ENCODE peak calls at places on chromosomes 3 and 15, in nine cellular contexts. W is body of pancreas, Z is left lung, E is dorsolateral prefrontal cortex, D is heart left ventricle, V is uterus, Q is esophagus squamous epithelium, G is coronary artery, N is adrenal gland. M is an unnamed sample.

GRCh38 chr15:75454471-75455418 is 3.3 kb upstream of the SIN3A start:
- DNase-seq in V (no peak), G (peak), E (no peak), D (peak), Z (peak), Q (peak), W (no peak), N (peak), M (peak)

GRCh38 chr15:98580577-98580976 is 67.8 kb upstream of the IGF1R start:
- DNase-seq in G (no peak), W (no peak), E (no peak), N (no peak), D (no peak), Z (no peak), Q (no peak), V (no peak), M (no peak)

GRCh38 chr15:98321916-98322315 is 326.4 kb upstream of the IGF1R start:
- DNase-seq in Q (no peak), E (no peak), Z (no peak), G (no peak), D (no peak), W (no peak), V (no peak), N (no peak), M (no peak)

GRCh38 chr3:197104738-197105137 is 75.1 kb upstream of the MELTF start:
- DNase-seq in D (no peak), W (no peak), E (no peak), Z (no peak), V (no peak), N (no peak), G (no peak), Q (no peak), M (no peak)

GRCh38 chr3:167823738-167824137 is 88.2 kb downstream of the SERPINI1 start:
- DNase-seq in V (no peak), Z (no peak), G (no peak), W (no peak), D (no peak), N (no peak), Q (no peak), E (no peak), M (no peak)

GRCh38 chr3:107633327-107634141 is 110.8 kb downstream of the BBX start:
- DNase-seq in N (peak), D (no peak), Q (no peak), G (no peak), V (no peak), E (no peak), Z (no peak), W (no peak), M (no peak)

GRCh38 chr3:127676921-127677351 is 4.2 kb downstream of the ABTB1 start:
- DNase-seq in Q (no peak), Z (peak), W (peak), G (peak), E (peak), N (peak), V (peak), D (no peak), M (no peak)

GRCh38 chr3:188262913-188263683 is 109.1 kb downstream of the LPP start:
- DNase-seq in W (no peak), V (no peak), G (peak), Q (no peak), Z (no peak), D (peak), E (peak), N (no peak), M (no peak)

GRCh38 chr15:49424954-49425353 is 1.9 kb downstream of the FGF7 start:
- DNase-seq in V (no peak), W (no peak), D (no peak), G (no peak), N (no peak), Q (no peak), E (no peak), Z (no peak), M (no peak)

GRCh38 chr15:93974804-93975481 is 256.4 kb upstream of the MCTP2 start:
- DNase-seq in Z (no peak), Q (no peak), G (no peak), N (no peak), E (peak), D (no peak), V (no peak), W (peak), M (no peak)

GRCh38 chr3:88480822-88481221 is 331.1 kb downstream of the C3orf38 start:
- DNase-seq in D (no peak), Q (no peak), V (no peak), N (no peak), G (no peak), Z (no peak), E (no peak), W (no peak), M (no peak)

GRCh38 chr15:28098766-28099554 is at the start of gene OCA2:
- DNase-seq in D (peak), V (no peak), W (peak), G (peak), E (peak), Q (no peak), Z (peak), N (no peak), M (peak)

GRCh38 chr15:92787116-92787515 is 113.0 kb upstream of the CHD2 start:
- DNase-seq in G (no peak), D (no peak), V (no peak), N (no peak), Q (no peak), W (no peak), E (no peak), Z (no peak), M (no peak)

GRCh38 chr3:62718011-62718410 is 157.2 kb downstream of the CADPS start:
- DNase-seq in Q (no peak), D (no peak), E (no peak), V (no peak), W (no peak), N (no peak), G (no peak), Z (no peak), M (no peak)

GRCh38 chr15:101669744-101670143 is 17.6 kb upstream of the TM2D3 start:
- DNase-seq in V (no peak), G (no peak), E (no peak), D (no peak), W (no peak), Z (no peak), Q (no peak), N (no peak), M (no peak)

GRCh38 chr3:189071452-189071851 is 100.3 kb upstream of the TPRG1 start:
- DNase-seq in E (no peak), N (no peak), V (no peak), W (no peak), G (no peak), Q (no peak), Z (no peak), D (no peak), M (no peak)

GRCh38 chr3:183108470-183108869 is 9.2 kb upstream of the MCCC1 start:
- DNase-seq in D (no peak), Z (no peak), N (no peak), W (no peak), G (no peak), E (no peak), Q (no peak), V (no peak), M (no peak)

GRCh38 chr3:23161308-23161707 is 41.8 kb upstream of the UBE2E2 start:
- DNase-seq in Z (no peak), N (no peak), W (no peak), D (no peak), E (no peak), Q (no peak), G (no peak), V (no peak), M (no peak)
- H3K27ac ChIP-seq in Z (no peak), N (no peak), W (no peak), D (no peak), E (no peak), Q (no peak), G (no peak), V (no peak), M (no peak)

DNA sequence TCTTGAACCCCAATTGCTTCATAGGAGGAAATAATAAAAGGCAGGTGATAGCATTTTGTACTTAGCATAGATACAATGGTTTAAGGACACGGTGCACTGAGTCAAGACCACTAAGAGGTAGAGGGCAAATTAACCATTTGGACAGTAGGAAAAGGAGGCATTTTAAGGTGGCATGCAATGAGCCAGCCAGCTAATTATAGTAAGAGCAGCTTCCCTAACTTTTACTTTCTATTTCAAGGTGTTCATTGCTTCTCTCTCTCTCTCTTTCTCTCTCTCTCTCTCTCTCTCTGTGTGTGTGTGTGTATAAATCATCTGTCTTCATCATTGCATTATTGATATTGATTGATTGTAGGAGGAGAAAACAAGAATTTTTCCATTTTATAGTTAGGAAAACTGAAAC is 740.4 kb upstream of the CFAP20DC start:
- DNase-seq in W (no peak), D (no peak), V (no peak), G (no peak), E (no peak), Z (no peak), Q (no peak), N (no peak), M (no peak)
- H3K4me3 ChIP-seq in W (no peak), D (no peak), V (no peak), G (no peak), E (no peak), Z (no peak), Q (no peak), N (no peak), M (no peak)

GRCh38 chr3:170228093-170228766 is 6.0 kb downstream of the PRKCI start:
- DNase-seq in E (no peak), Z (no peak), N (no peak), Q (no peak), V (no peak), W (no peak), D (no peak), G (no peak), M (no peak)

GRCh38 chr3:170221924-170222646 is at the start of gene PRKCI:
- DNase-seq in Q (peak), W (peak), V (peak), N (peak), Z (peak), D (peak), G (peak), E (peak), M (peak)

GRCh38 chr3:170226426-170226960 is 4.3 kb downstream of the PRKCI start:
- DNase-seq in W (no peak), D (no peak), N (no peak), Z (no peak), V (no peak), E (no peak), G (no peak), Q (no peak), M (no peak)

GRCh38 chr3:170222647-170223541 is 670 bp downstream of the PRKCI start:
- DNase-seq in D (peak), N (no peak), Z (peak), Q (peak), W (peak), V (no peak), E (no peak), G (peak), M (peak)

DNA sequence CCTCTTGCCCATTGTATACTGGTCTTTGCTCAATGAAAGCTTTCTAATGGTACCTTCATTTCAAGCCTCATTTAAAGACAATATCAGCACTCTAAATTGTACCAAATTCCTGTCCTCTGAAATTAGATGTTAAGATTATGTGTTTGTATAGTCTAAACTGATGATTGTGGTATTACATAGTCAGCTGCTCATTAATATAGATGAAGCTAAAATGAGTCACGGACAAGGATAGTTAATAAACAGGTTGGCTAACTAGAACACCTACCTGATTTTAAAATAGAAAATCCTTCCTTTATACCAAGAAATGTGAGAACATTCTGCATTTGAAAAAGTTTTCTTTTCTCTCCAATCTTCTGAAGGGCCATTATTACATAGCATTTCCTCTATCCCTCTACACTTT is 2.9 kb downstream of the PRKCI start:
- DNase-seq in G (no peak), W (no peak), V (no peak), Z (no peak), N (no peak), Q (no peak), D (no peak), E (no peak), M (no peak)
- H3K27ac ChIP-seq in G (no peak), W (no peak), V (no peak), Z (no peak), N (no peak), Q (no peak), D (no peak), E (no peak), M (no peak)

GRCh38 chr3:69086133-69086722 is 1.5 kb downstream of the ARL6IP5 start:
- DNase-seq in V (peak), W (peak), G (peak), N (peak), Z (peak), D (peak), E (peak), Q (peak), M (peak)

GRCh38 chr3:69090021-69090420 is 5.3 kb downstream of the ARL6IP5 start:
- DNase-seq in D (no peak), G (no peak), V (no peak), Q (no peak), N (no peak), Z (no peak), W (no peak), E (no peak), M (no peak)

GRCh38 chr3:69085543-69086132 is 901 bp downstream of the ARL6IP5 start:
- DNase-seq in Z (no peak), E (peak), Q (no peak), W (peak), G (peak), V (peak), N (peak), D (peak), M (peak)

GRCh38 chr3:69087030-69087791 is 2.5 kb downstream of the ARL6IP5 start:
- DNase-seq in Q (no peak), N (no peak), D (no peak), Z (no peak), E (no peak), G (no peak), V (no peak), W (no peak), M (no peak)

DNA sequence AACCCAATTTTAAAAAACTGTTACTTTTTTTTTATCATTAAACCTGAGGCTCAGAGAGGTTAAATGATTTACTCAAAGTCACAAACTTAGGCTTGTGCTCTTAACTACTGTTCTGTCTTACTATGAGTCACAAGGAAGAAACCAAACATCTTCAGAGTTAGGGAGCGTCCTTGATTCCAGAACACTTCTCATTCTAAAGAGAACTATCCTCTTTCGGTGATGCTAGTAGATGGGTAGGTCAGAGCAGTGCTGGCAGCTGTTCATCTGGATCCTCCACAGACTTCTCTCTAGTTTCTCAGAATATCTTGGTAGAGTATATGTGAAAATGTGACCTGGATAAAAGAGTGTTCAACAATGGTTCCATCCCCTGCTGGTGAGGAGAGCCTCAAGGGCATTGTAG is 3.3 kb downstream of the ARL6IP5 start:
- DNase-seq in V (no peak), G (no peak), N (no peak), D (no peak), Z (no peak), Q (no peak), E (no peak), W (no peak), M (no peak)
- H3K4me3 ChIP-seq in V (peak), G (peak), N (no peak), D (no peak), Z (peak), Q (peak), E (peak), W (no peak), M (no peak)

M was measured in transverse colon.